ENCODE peak calls at places on chromosome 12, in nine cellular contexts. O, V, L, X, F, E, K, W and R are unnamed samples.
A peak's percentile ranks its signal among the peaks of the same experiment; 100 is the strongest.

GRCh38 chr12:120495189-120495722 is 657 bp upstream of the DYNLL1 start:
- DNase-seq in K (no peak), W (no peak), V (no peak), E (no peak), L (no peak), F (no peak), X (no peak), O (peak; percentile 21), R (no peak)

GRCh38 chr12:5806376-5807089 is 138.5 kb downstream of the ANO2 start:
- DNase-seq in E (no peak), W (no peak), X (no peak), F (no peak), K (no peak), V (no peak), O (no peak), L (no peak), R (peak; percentile 52)

GRCh38 chr12:15122349-15122748 is 98.9 kb downstream of the RERG start:
- DNase-seq in E (no peak), X (peak; percentile 30), L (no peak), V (no peak), K (no peak), W (no peak), F (no peak), O (no peak), R (no peak)

GRCh38 chr12:12714276-12715001 is 2.7 kb upstream of the CDKN1B start:
- DNase-seq in O (peak; percentile 64), K (no peak), L (peak; percentile 36), E (no peak), F (no peak), V (no peak), W (no peak), X (peak; percentile 34), R (peak; percentile 60)

GRCh38 chr12:115440438-115440837 is 756.5 kb upstream of the TBX3 start:
- DNase-seq in X (peak; percentile 65), K (peak; percentile 60), E (peak; percentile 10), W (peak; percentile 10), L (no peak), O (peak; percentile 73), V (no peak), F (no peak), R (no peak)

GRCh38 chr12:103680591-103681065 is 93.6 kb downstream of the STAB2 start:
- DNase-seq in V (peak; percentile 89), W (no peak), O (peak; percentile 22), E (no peak), X (peak; percentile 55), K (peak; percentile 21), L (no peak), F (no peak), R (no peak)

GRCh38 chr12:104722541-104723534 is 235.3 kb downstream of the SLC41A2 start:
- DNase-seq in F (no peak), K (no peak), E (no peak), V (no peak), L (no peak), X (no peak), W (no peak), O (no peak), R (no peak)

GRCh38 chr12:117857632-117858274 is 111.0 kb downstream of the KSR2 start:
- DNase-seq in O (peak; percentile 61), L (peak; percentile 81), X (peak; percentile 7), K (no peak), V (peak; percentile 9), F (peak; percentile 20), W (no peak), E (no peak), R (no peak)

GRCh38 chr12:56261503-56262230 is 3.5 kb upstream of the ANKRD52 start:
- DNase-seq in O (peak; percentile 91), V (no peak), K (no peak), F (no peak), X (no peak), L (no peak), E (peak; percentile 87), W (no peak), R (no peak)

GRCh38 chr12:102144221-102144620 is 24.2 kb downstream of the PARPBP start:
- DNase-seq in K (no peak), O (no peak), W (peak; percentile 48), F (no peak), L (no peak), V (no peak), E (no peak), X (no peak), R (no peak)

GRCh38 chr12:116559080-116559329 is 176 bp upstream of the MAP1LC3B2 start:
- DNase-seq in K (no peak), L (no peak), V (no peak), X (no peak), W (no peak), O (no peak), F (peak; percentile 14), E (no peak), R (no peak)

GRCh38 chr12:53182836-53183235 is 2.1 kb upstream of the CSAD start:
- DNase-seq in L (no peak), W (no peak), K (no peak), F (no peak), O (peak; percentile 47), E (no peak), X (no peak), V (no peak), R (no peak)

GRCh38 chr12:33277386-33277785 is 162.2 kb downstream of the SYT10 start:
- DNase-seq in X (no peak), K (no peak), O (no peak), E (no peak), F (no peak), L (no peak), V (no peak), W (no peak), R (no peak)

GRCh38 chr12:80412343-80412953 is 31.6 kb upstream of the PTPRQ start:
- DNase-seq in E (peak; percentile 38), X (peak; percentile 8), V (peak; percentile 51), O (peak; percentile 80), K (no peak), L (peak; percentile 27), F (no peak), W (peak; percentile 27), R (no peak)

GRCh38 chr12:58920102-58920955 is at the start of gene LRIG3:
- DNase-seq in W (peak; percentile 72), V (peak; percentile 38), F (no peak), E (peak; percentile 63), X (peak; percentile 90), O (peak; percentile 97), L (peak; percentile 92), K (peak; percentile 91), R (peak; percentile 89)

GRCh38 chr12:2925322-2925995 is 33.7 kb upstream of the TEAD4 start:
- DNase-seq in E (peak; percentile 22), K (no peak), W (no peak), V (no peak), X (no peak), F (no peak), L (no peak), O (peak; percentile 68), R (no peak)

GRCh38 chr12:52539024-52539820 is 13.7 kb downstream of the KRT71 start:
- DNase-seq in E (peak; percentile 23), F (no peak), X (no peak), O (peak; percentile 52), L (no peak), W (peak; percentile 31), K (no peak), V (peak; percentile 37), R (no peak)

GRCh38 chr12:32400114-32400672 is 835 bp downstream of the FGD4 start:
- DNase-seq in E (no peak), O (no peak), V (no peak), X (no peak), W (no peak), F (no peak), L (peak; percentile 65), K (no peak), R (no peak)

GRCh38 chr12:9634177-9634803 is 26.6 kb upstream of the KLRB1 start:
- DNase-seq in X (peak; percentile 64), W (no peak), K (no peak), L (peak; percentile 50), V (peak; percentile 71), F (peak; percentile 74), E (peak; percentile 25), O (peak; percentile 56), R (no peak)

GRCh38 chr12:113222730-113223531 is 1.7 kb downstream of the TPCN1 start:
- DNase-seq in X (peak; percentile 82), O (peak; percentile 84), W (peak; percentile 75), V (peak; percentile 19), L (no peak), F (no peak), K (peak; percentile 66), E (peak; percentile 51), R (no peak)

GRCh38 chr12:54300732-54301427 is at the start of gene NFE2:
- DNase-seq in E (no peak), W (no peak), O (peak; percentile 83), V (no peak), K (peak; percentile 46), X (no peak), F (no peak), L (peak; percentile 86), R (peak; percentile 86)

GRCh38 chr12:6061661-6062060 is 62.8 kb downstream of the VWF start:
- DNase-seq in X (no peak), F (no peak), O (peak; percentile 87), E (no peak), L (no peak), W (peak; percentile 64), V (no peak), K (no peak), R (no peak)

GRCh38 chr12:83128529-83128928 is 441.8 kb downstream of the TMTC2 start:
- DNase-seq in W (peak; percentile 2), K (no peak), F (no peak), V (no peak), L (no peak), E (no peak), O (peak; percentile 42), X (no peak), R (no peak)

GRCh38 chr12:108731105-108731865 is at the start of gene CORO1C:
- DNase-seq in E (peak; percentile 89), L (peak; percentile 94), K (peak; percentile 98), W (peak; percentile 88), O (peak; percentile 97), F (peak; percentile 81), V (peak; percentile 94), X (peak; percentile 96), R (peak; percentile 98)

GRCh38 chr12:109288571-109288970 is 20.5 kb downstream of the FOXN4 start:
- DNase-seq in V (no peak), E (no peak), K (no peak), X (no peak), O (no peak), L (peak; percentile 60), F (no peak), W (no peak), R (no peak)

GRCh38 chr12:53993397-53994267 is 6.3 kb upstream of the HOXC9 start:
- DNase-seq in O (no peak), F (no peak), K (no peak), L (no peak), W (no peak), V (no peak), E (no peak), X (no peak), R (no peak)

GRCh38 chr12:30000401-30000800 is 216.7 kb upstream of the TMTC1 start:
- DNase-seq in X (no peak), O (no peak), W (peak; percentile 4), E (no peak), V (no peak), F (no peak), L (no peak), K (no peak), R (no peak)